ENCODE peak calls at places on chromosomes 11 and 22, in eight cellular contexts. X, Z, S, L, O, B, Q and I are unnamed samples.

GRCh38 chr11:65576232-65576866 is 496 bp downstream of the EHBP1L1 start:
- DNase-seq in X (peak), Z (no peak), S (no peak), L (no peak), O (no peak), B (no peak), Q (no peak), I (no peak)

GRCh38 chr11:6812391-6813005 is 13.0 kb upstream of the OR6A2 start:
- DNase-seq in X (no peak), Z (no peak), S (peak), L (no peak), O (no peak), B (peak), Q (peak), I (peak)

GRCh38 chr11:13009476-13009920 is 382 bp downstream of the RASSF10 start:
- DNase-seq in X (no peak), Z (no peak), S (peak), L (peak), O (no peak), B (no peak), Q (no peak), I (peak)

GRCh38 chr11:61701298-61701993 is 21.3 kb downstream of the DAGLA start:
- DNase-seq in X (no peak), Z (no peak), S (no peak), L (no peak), O (no peak), B (no peak), Q (peak), I (peak)

GRCh38 chr11:62645660-62645933 is 816 bp downstream of the GANAB start:
- DNase-seq in X (no peak), Z (no peak), S (no peak), L (no peak), O (no peak), B (no peak), Q (no peak), I (no peak)

GRCh38 chr11:115119136-115119535 is 385.1 kb downstream of the CADM1 start:
- DNase-seq in X (no peak), Z (no peak), S (no peak), L (no peak), O (no peak), B (no peak), Q (no peak), I (no peak)

GRCh38 chr11:104219081-104219480 is 55.1 kb upstream of the PDGFD start:
- DNase-seq in X (no peak), Z (no peak), S (no peak), L (no peak), O (no peak), B (no peak), Q (peak), I (peak)

GRCh38 chr11:11135820-11136476 is 217.1 kb downstream of the CSNK2A3 start:
- DNase-seq in X (no peak), Z (no peak), S (no peak), L (no peak), O (no peak), B (no peak), Q (no peak), I (peak)

GRCh38 chr11:60924906-60925684 is 835 bp downstream of the TMEM132A start:
- DNase-seq in X (no peak), Z (no peak), S (no peak), L (no peak), O (no peak), B (no peak), Q (no peak), I (peak)

GRCh38 chr11:61958590-61958989 is 8.4 kb downstream of the BEST1 start:
- DNase-seq in X (no peak), Z (no peak), S (no peak), L (peak), O (no peak), B (no peak), Q (no peak), I (no peak)

GRCh38 chr22:37818397-37819099 is 4.6 kb upstream of the GALR3 start:
- DNase-seq in X (peak), Z (peak), S (peak), L (peak), O (no peak), B (peak), Q (peak), I (peak)

GRCh38 chr11:75429902-75430691 is 2.9 kb downstream of the KLHL35 start:
- DNase-seq in X (peak), Z (no peak), S (peak), L (no peak), O (no peak), B (peak), Q (peak), I (peak)

GRCh38 chr22:49502126-49502826 is 325.4 kb downstream of the BRD1 start:
- DNase-seq in X (no peak), Z (no peak), S (peak), L (peak), O (no peak), B (no peak), Q (no peak), I (no peak)

GRCh38 chr22:37654556-37655251 is 3.8 kb upstream of the PDXP start:
- DNase-seq in X (no peak), Z (no peak), S (no peak), L (no peak), O (no peak), B (no peak), Q (no peak), I (no peak)

GRCh38 chr22:41659941-41660340 is 28.7 kb downstream of the SNU13 start:
- DNase-seq in X (no peak), Z (no peak), S (no peak), L (peak), O (no peak), B (no peak), Q (no peak), I (no peak)

GRCh38 chr22:18093661-18094060 is 15.9 kb downstream of the PEX26 start:
- DNase-seq in X (no peak), Z (no peak), S (no peak), L (peak), O (no peak), B (no peak), Q (no peak), I (no peak)

GRCh38 chr22:21972293-21972779 is 10.3 kb downstream of the TOP3B start:
- DNase-seq in X (no peak), Z (peak), S (no peak), L (no peak), O (no peak), B (peak), Q (peak), I (peak)

GRCh38 chr11:72113170-72113808 is 794 bp upstream of the ANAPC15 start:
- DNase-seq in X (no peak), Z (no peak), S (peak), L (no peak), O (no peak), B (no peak), Q (peak), I (peak)

GRCh38 chr11:12044799-12045198 is 36.4 kb upstream of the DKK3 start:
- DNase-seq in X (no peak), Z (no peak), S (no peak), L (no peak), O (no peak), B (no peak), Q (no peak), I (no peak)

GRCh38 chr11:65558002-65558784 is at the start of gene LTBP3:
- DNase-seq in X (peak), Z (peak), S (peak), L (peak), O (no peak), B (peak), Q (peak), I (no peak)

GRCh38 chr11:57781529-57781943 is 19.9 kb downstream of the CTNND1 start:
- DNase-seq in X (peak), Z (no peak), S (no peak), L (no peak), O (no peak), B (no peak), Q (peak), I (peak)
- TF ChIP-seq CTCF in X (no peak), Z (no peak), S (no peak), L (no peak), O (no peak), B (no peak), Q (no peak), I (no peak)

DNA sequence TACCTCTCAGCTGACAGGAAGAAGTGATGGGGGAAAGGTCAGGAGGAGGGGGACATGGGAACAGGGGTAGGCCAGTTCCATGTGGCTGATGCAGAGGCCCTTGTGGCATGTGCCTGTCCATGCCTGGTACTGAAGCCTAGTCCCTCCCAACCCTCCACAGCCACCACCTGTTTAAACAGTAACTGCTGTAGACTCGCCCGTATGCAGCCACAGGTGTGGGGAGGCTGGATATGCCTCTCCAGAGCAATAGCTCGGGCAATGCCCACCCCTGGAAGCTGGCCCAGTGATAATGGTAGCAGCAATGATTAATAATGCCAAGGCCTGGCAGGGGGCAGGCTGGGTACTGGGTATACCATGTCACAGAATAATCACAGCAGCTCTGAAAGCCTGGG is 2.3 kb downstream of the SMTN start:
- DNase-seq in X (no peak), Z (no peak), S (no peak), L (no peak), O (no peak), B (no peak), Q (no peak), I (no peak)
- H3K4me3 ChIP-seq in X (peak), Z (peak), S (peak), L (no peak), O (peak), B (peak), Q (no peak), I (no peak)

GRCh38 chr11:8099291-8099899 is 18.4 kb downstream of the TUB start:
- DNase-seq in X (peak), Z (peak), S (peak), L (peak), O (peak), B (peak), Q (peak), I (peak)
- TF ChIP-seq CTCF in X (peak), Z (no peak), S (peak), L (no peak), O (peak), B (peak), Q (peak), I (peak)

DNA sequence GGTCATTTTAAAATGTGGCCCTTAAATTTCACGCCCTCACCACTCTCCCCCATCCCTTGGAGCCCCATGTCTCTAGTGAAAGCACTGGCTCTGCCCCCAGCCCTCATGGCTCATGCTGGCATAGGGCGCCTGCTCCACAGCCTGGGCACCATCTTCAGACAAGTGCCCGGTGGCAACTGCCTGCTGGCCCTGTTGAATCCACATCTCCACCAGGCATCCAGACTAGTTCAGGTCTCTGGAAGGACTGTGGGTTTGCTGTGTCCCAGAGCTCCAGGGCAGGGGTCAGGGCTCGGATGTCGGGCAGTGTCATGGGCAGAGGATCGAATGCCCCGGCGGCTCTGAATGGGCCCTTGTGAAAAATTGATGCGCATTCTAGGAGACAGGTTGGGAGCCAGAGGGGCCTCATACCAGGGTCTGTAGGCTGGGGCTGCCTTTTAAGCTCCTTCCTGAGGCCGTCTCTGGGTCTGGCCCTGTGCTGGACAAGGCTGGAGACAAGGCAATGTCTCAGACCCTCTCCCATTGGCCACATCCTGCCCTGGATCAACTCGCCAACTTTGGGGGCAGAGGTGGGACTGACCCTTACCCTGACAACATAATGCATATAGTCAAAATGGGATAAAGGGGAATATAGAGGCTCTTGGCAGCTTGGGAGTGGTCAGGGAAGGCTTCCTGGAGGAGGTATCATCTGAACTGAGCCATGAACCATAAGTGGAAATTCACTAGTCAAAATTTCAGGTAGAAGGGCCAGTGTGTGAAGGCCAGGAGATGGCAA is 1.2 kb downstream of the MYO7A start:
- DNase-seq in X (no peak), Z (no peak), S (no peak), L (no peak), O (no peak), B (no peak), Q (no peak), I (no peak)
- H3K4me3 ChIP-seq in X (no peak), Z (no peak), S (no peak), L (no peak), O (no peak), B (no peak), Q (no peak), I (no peak)

GRCh38 chr22:42901790-42902508 is 44.9 kb upstream of the ARFGAP3 start:
- DNase-seq in X (no peak), Z (no peak), S (no peak), L (no peak), O (no peak), B (no peak), Q (no peak), I (no peak)

GRCh38 chr22:42904049-42904448 is 47.0 kb upstream of the ARFGAP3 start:
- DNase-seq in X (no peak), Z (no peak), S (no peak), L (no peak), O (no peak), B (no peak), Q (no peak), I (no peak)

GRCh38 chr22:42905217-42905616 is 48.1 kb upstream of the ARFGAP3 start:
- DNase-seq in X (no peak), Z (no peak), S (no peak), L (no peak), O (no peak), B (no peak), Q (no peak), I (no peak)

GRCh38 chr22:42905702-42906183 is 48.7 kb upstream of the ARFGAP3 start:
- DNase-seq in X (peak), Z (no peak), S (no peak), L (no peak), O (no peak), B (no peak), Q (no peak), I (no peak)

DNA sequence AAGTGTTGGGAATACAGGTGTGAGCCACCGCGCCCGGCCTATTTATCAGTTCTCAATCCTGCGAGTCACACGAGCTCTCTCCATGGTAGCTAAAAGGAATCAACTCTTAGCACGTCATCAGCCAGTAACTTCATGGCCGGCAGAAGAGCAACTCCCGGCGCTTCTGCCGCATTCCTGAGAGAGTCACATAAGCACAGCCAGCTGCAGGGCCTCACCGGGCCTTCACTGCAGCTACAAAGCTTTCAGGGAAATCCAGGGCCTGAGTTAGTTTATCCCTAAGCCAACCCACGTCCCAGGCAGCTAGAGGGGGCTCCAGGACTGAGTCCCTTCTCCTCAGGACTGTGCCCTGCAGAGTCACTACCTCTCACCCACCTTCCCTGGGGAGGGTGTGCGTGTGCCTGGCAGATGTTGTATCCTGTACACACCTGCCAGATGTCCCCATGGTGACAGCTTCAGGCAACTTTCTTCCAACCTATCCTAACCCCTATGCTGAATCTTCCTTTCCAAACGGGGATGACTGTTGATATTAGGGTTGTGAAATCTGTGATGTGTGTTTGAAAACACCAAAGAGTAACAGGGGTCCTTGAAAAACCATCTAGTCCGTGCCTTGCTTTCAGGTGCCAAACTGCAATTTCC is 45.9 kb upstream of the ARFGAP3 start:
- DNase-seq in X (no peak), Z (no peak), S (no peak), L (no peak), O (no peak), B (peak), Q (peak), I (no peak)
- TF ChIP-seq CTCF in X (no peak), Z (no peak), S (peak), L (no peak), O (peak), B (no peak), Q (peak), I (no peak)

GRCh38 chr11:20038969-20039368 is 121.3 kb downstream of the DBX1 start:
- DNase-seq in X (no peak), Z (no peak), S (no peak), L (no peak), O (no peak), B (no peak), Q (no peak), I (no peak)
- H3K4me3 ChIP-seq in X (no peak), Z (no peak), S (no peak), L (no peak), O (no peak), B (no peak), Q (no peak), I (no peak)